ENCODE peak calls at places on chromosomes 11 and 22, in four cellular contexts. V is H1, A is IMR-90, E is K562. G is an unnamed sample. For H3K9me3, the result is how much of the 10 kb centered on the place peaks cover.

GRCh38 chr11:64395545-64396078 is 36.6 kb downstream of the RPS6KA4 start:
- DNase-seq in A (no peak), V (no peak), E (no peak), G (no peak)

GRCh38 chr11:68146010-68146540 is 24.9 kb upstream of the CHKA start:
- DNase-seq in A (no peak), V (no peak), E (no peak), G (no peak)

GRCh38 chr22:50731811-50732624 is 6.0 kb upstream of the ACR start:
- DNase-seq in E (peak), A (peak), V (no peak), G (no peak)

GRCh38 chr11:116984589-116984988 is 113.6 kb downstream of the SIK3 start:
- DNase-seq in A (peak), V (no peak), E (no peak), G (no peak)

GRCh38 chr11:113138731-113139130 is 175.7 kb upstream of the TTC12 start:
- DNase-seq in V (no peak), A (no peak), E (no peak), G (no peak)

GRCh38 chr22:35620624-35621245 is 3.6 kb upstream of the MB start:
- DNase-seq in A (peak), V (no peak), E (no peak), G (no peak)

GRCh38 chr11:61026121-61027031 is 54.9 kb downstream of the CD6 start:
- DNase-seq in A (no peak), E (no peak), V (no peak), G (no peak)

GRCh38 chr11:87295237-87295636 is 257.5 kb downstream of the TMEM135 start:
- DNase-seq in V (no peak), A (no peak), E (no peak), G (no peak)

GRCh38 chr22:38016182-38017078 is 32.1 kb upstream of the SOX10 start:
- DNase-seq in V (no peak), E (no peak), A (peak), G (no peak)

GRCh38 chr11:127493330-127493729 is 492.8 kb upstream of the KIRREL3 start:
- DNase-seq in A (peak), E (no peak), V (no peak), G (no peak)

GRCh38 chr22:25563757-25564319 is 637 bp upstream of the GRK3 start:
- DNase-seq in V (no peak), E (no peak), A (peak), G (no peak)

GRCh38 chr11:75969626-75970308 is 154.8 kb downstream of the UVRAG start:
- DNase-seq in V (no peak), E (no peak), A (peak), G (no peak)

GRCh38 chr11:88246680-88247079 is 71.4 kb upstream of the RAB38 start:
- DNase-seq in E (no peak), V (no peak), A (peak), G (no peak)

GRCh38 chr22:24731786-24732185 is 42.7 kb downstream of the PIWIL3 start:
- DNase-seq in V (no peak), E (no peak), A (no peak), G (no peak)

GRCh38 chr11:61062181-61062955 is 39.9 kb upstream of the CD5 start:
- DNase-seq in V (no peak), A (no peak), E (no peak), G (no peak)

GRCh38 chr22:35230839-35231584 is 26.3 kb upstream of the HMGXB4 start:
- DNase-seq in E (peak), A (no peak), V (no peak), G (no peak)

GRCh38 chr11:79973701-79974626 is 533.1 kb upstream of the TENM4 start:
- DNase-seq in E (no peak), A (peak), V (peak), G (no peak)

GRCh38 chr11:10076458-10077141 is 217.4 kb downstream of the SBF2 start:
- DNase-seq in A (peak), E (peak), V (peak), G (no peak)

GRCh38 chr11:74397531-74398243 is 546 bp downstream of the PGM2L1 start:
- DNase-seq in V (no peak), E (peak), A (peak), G (no peak)

GRCh38 chr22:24117942-24118341 is 63.3 kb upstream of the SUSD2 start:
- DNase-seq in E (no peak), V (no peak), A (no peak), G (no peak)

GRCh38 chr11:77644887-77645286 is 7.3 kb upstream of the CLNS1A start:
- DNase-seq in A (no peak), V (no peak), E (no peak), G (no peak)

GRCh38 chr22:18152519-18152918 is 2.5 kb downstream of the USP18 start:
- DNase-seq in A (no peak), E (no peak), V (no peak), G (peak)

GRCh38 chr11:65434667-65435179 is 12.1 kb downstream of the NEAT1 start:
- DNase-seq in A (peak), E (no peak), V (no peak), G (no peak)

GRCh38 chr11:65446446-65447277 is 24.1 kb downstream of the NEAT1 start:
- DNase-seq in E (no peak), V (no peak), A (peak), G (no peak)

GRCh38 chr11:27031754-27032153 is 8.9 kb upstream of the BBOX1 start:
- DNase-seq in V (no peak), A (no peak), E (no peak), G (no peak)

GRCh38 chr22:37909756-37910155 is 3.7 kb downstream of the MICALL1 start:
- DNase-seq in V (no peak), E (no peak), A (no peak), G (no peak)

GRCh38 chr11:103228807-103229206 is 119.6 kb downstream of the DYNC2H1 start:
- DNase-seq in A (no peak), E (no peak), V (no peak), G (no peak)

GRCh38 chr11:86574493-86575207 is 97.8 kb downstream of the ME3 start:
- DNase-seq in A (no peak), V (no peak), E (no peak), G (no peak)

GRCh38 chr11:128757886-128758612 is 64.2 kb downstream of the FLI1 start:
- DNase-seq in A (no peak), E (no peak), V (no peak), G (peak)

GRCh38 chr11:111792955-111793500 is 26.8 kb upstream of the PPP2R1B start:
- DNase-seq in E (no peak), V (no peak), A (no peak), G (no peak)

GRCh38 chr11:70669871-70670683 is 271.7 kb downstream of the CTTN start:
- DNase-seq in E (no peak), A (no peak), V (no peak), G (no peak)

GRCh38 chr11:44260081-44260480 is 49.9 kb downstream of the ALX4 start:
- DNase-seq in E (no peak), V (no peak), A (no peak), G (no peak)

GRCh38 chr11:47305734-47306483 is 36.0 kb downstream of the MADD start:
- DNase-seq in A (no peak), V (no peak), E (no peak), G (no peak)

GRCh38 chr11:125222494-125222893 is 57.9 kb downstream of the PKNOX2 start:
- DNase-seq in A (no peak), V (no peak), E (no peak), G (no peak)

GRCh38 chr22:33562484-33562883 is 357.8 kb downstream of the LARGE1 start:
- DNase-seq in E (no peak), A (no peak), V (no peak), G (no peak)

GRCh38 chr22:33565580-33565995 is 354.7 kb downstream of the LARGE1 start:
- DNase-seq in A (no peak), E (no peak), V (no peak), G (no peak)

GRCh38 chr22:33564683-33565082 is 355.6 kb downstream of the LARGE1 start:
- DNase-seq in V (no peak), E (no peak), A (no peak), G (no peak)

GRCh38 chr22:33561149-33561807 is 359.0 kb downstream of the LARGE1 start:
- DNase-seq in V (no peak), A (no peak), E (no peak), G (no peak)

DNA sequence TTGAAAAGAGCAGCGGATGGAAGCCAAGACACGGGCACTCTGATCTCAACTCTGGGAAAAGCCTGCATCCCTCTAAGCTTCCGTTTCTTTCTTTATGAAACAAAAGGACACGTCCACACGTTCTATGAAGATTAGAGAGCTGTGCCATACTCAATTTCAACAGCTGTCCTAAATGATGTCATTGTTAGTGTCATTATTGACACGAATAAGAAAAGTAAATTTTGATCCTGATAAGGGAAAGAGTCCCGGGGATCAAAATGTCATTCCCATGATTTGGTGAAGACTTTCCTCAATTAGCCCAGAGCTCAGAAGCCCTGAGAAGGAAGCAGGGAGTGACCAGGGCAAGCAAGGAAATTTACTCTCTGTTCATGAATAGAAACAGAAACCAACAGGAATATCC is 356.7 kb downstream of the LARGE1 start:
- DNase-seq in A (no peak), E (no peak), V (no peak), G (no peak)
- TF ChIP-seq CHD1 in A (no peak), E (no peak), V (no peak), G (no peak)

DNA sequence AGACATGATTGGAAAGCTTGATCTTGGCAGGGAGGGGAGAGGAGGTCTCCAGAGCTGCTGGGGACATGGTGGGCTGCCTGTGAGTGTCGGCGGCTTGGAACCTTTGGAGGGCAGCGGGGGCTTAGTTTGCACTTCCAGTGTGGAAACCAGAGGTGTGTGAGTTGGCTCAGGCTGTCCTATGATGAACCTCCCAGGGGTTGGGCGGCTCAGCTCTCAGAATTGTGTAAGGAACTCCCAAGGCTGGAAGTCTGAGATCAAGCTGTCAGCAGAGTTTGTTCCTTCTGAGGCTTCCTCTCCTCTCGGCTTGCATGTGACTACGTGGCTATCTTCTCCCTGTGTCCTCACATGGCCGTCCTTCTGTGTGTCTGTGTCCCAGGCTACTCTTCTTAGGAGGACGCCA is 87.9 kb upstream of the B3GAT1 start:
- DNase-seq in V (no peak), A (no peak), E (no peak), G (no peak)
- H3K9me3 ChIP-seq in V (under half), A (half or more), E (under half), G (under half)

GRCh38 chr22:47605886-47606285 is 843.4 kb downstream of the TBC1D22A start:
- DNase-seq in E (no peak), A (no peak), V (no peak), G (no peak)
- H3K9ac ChIP-seq in E (no peak), A (no peak), V (no peak), G (no peak)

GRCh38 chr22:45600791-45601730 is 70.6 kb upstream of the ATXN10 start:
- DNase-seq in V (no peak), E (no peak), A (peak), G (no peak)

GRCh38 chr22:45602004-45602733 is 69.5 kb upstream of the ATXN10 start:
- DNase-seq in A (no peak), V (no peak), E (no peak), G (no peak)

GRCh38 chr22:45604239-45604711 is 67.4 kb upstream of the ATXN10 start:
- DNase-seq in A (peak), E (no peak), V (no peak), G (no peak)

GRCh38 chr22:45603631-45604030 is 68.0 kb upstream of the ATXN10 start:
- DNase-seq in V (no peak), E (no peak), A (no peak), G (no peak)

GRCh38 chr22:45602824-45603301 is 68.8 kb upstream of the ATXN10 start:
- DNase-seq in A (no peak), V (no peak), E (peak), G (no peak)
- TF ChIP-seq CHD1 in A (no peak), V (no peak), E (no peak), G (no peak)

DNA sequence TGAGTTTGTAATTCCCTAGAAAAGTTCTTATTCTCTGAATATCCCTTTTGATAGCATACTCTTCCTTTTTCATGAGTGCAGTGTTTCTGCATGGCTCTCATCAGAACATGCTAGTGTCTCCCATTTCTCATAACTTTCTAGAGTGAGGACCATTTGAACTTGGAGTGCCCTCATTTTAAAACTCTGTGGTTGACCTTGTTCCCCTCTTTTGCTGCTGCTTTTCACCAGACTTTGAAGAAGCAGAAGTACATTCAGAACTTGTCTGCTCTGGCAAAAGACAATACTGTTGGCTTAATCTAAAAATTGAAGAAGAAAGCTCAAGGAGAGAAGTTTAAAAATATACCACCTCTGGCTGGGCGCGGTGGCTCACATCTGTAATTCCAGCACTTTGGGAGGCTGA is 34.9 kb downstream of the PPARA start:
- DNase-seq in V (no peak), A (no peak), E (no peak), G (no peak)
- H3K9me3 ChIP-seq in V (under half), A (under half), E (under half), G (under half)